ENCODE peak calls at places on chromosome 20, in ten cellular contexts. M, T, X, Y, O, F, J, W, V and B are unnamed samples.
A peak's percentile ranks its signal among the peaks of the same experiment; 100 is the strongest.

GRCh38 chr20:1568166-1568490 is 10.6 kb upstream of the SIRPD start:
- DNase-seq in M (peak; percentile 0), T (no peak), X (no peak), Y (peak; percentile 0), O (no peak), F (no peak), J (no peak), W (no peak), V (no peak), B (no peak)

GRCh38 chr20:48051810-48052491 is 266.7 kb upstream of the SULF2 start:
- DNase-seq in M (no peak), T (no peak), X (no peak), Y (no peak), O (no peak), F (peak; percentile 69), J (no peak), W (no peak), V (no peak), B (no peak)

GRCh38 chr20:8481636-8482035 is 349.6 kb downstream of the PLCB1 start:
- DNase-seq in M (no peak), T (no peak), X (no peak), Y (no peak), O (no peak), F (no peak), J (no peak), W (no peak), V (no peak), B (no peak)

GRCh38 chr20:36155991-36156390 is 1.5 kb downstream of the EPB41L1 start:
- DNase-seq in M (no peak), T (no peak), X (no peak), Y (no peak), O (no peak), F (no peak), J (no peak), W (no peak), V (no peak), B (no peak)

GRCh38 chr20:4134355-4134834 is 119.0 kb upstream of the RNF24 start:
- DNase-seq in M (no peak), T (no peak), X (peak; percentile 21), Y (no peak), O (no peak), F (no peak), J (no peak), W (no peak), V (no peak), B (no peak)

GRCh38 chr20:37362821-37363220 is 16.9 kb downstream of the SRC start:
- DNase-seq in M (no peak), T (no peak), X (no peak), Y (no peak), O (no peak), F (no peak), J (peak; percentile 54), W (peak; percentile 13), V (no peak), B (no peak)

GRCh38 chr20:46275091-46275490 is 33.2 kb downstream of the CDH22 start:
- DNase-seq in M (no peak), T (no peak), X (no peak), Y (no peak), O (no peak), F (no peak), J (no peak), W (no peak), V (no peak), B (no peak)

GRCh38 chr20:4788314-4788713 is 66.6 kb downstream of the PRND start:
- DNase-seq in M (no peak), T (no peak), X (no peak), Y (no peak), O (no peak), F (no peak), J (no peak), W (no peak), V (no peak), B (no peak)

GRCh38 chr20:32438331-32438858 is 80.3 kb downstream of the ASXL1 start:
- DNase-seq in M (no peak), T (no peak), X (no peak), Y (no peak), O (no peak), F (no peak), J (no peak), W (no peak), V (no peak), B (no peak)

GRCh38 chr20:22905667-22906066 is 129.4 kb upstream of the SSTR4 start:
- DNase-seq in M (no peak), T (no peak), X (no peak), Y (no peak), O (no peak), F (no peak), J (peak; percentile 60), W (no peak), V (no peak), B (no peak)

GRCh38 chr20:46752639-46753235 is 43.3 kb downstream of the SLC2A10 start:
- DNase-seq in M (peak; percentile 63), T (peak; percentile 48), X (peak; percentile 64), Y (peak; percentile 48), O (peak; percentile 80), F (peak; percentile 60), J (peak; percentile 73), W (peak; percentile 41), V (no peak), B (no peak)

GRCh38 chr20:33811763-33812672 is 870 bp downstream of the CHMP4B start:
- DNase-seq in M (peak; percentile 66), T (peak; percentile 67), X (peak; percentile 66), Y (peak; percentile 44), O (peak; percentile 60), F (peak; percentile 48), J (peak; percentile 88), W (peak; percentile 87), V (no peak), B (peak; percentile 85)

DNA sequence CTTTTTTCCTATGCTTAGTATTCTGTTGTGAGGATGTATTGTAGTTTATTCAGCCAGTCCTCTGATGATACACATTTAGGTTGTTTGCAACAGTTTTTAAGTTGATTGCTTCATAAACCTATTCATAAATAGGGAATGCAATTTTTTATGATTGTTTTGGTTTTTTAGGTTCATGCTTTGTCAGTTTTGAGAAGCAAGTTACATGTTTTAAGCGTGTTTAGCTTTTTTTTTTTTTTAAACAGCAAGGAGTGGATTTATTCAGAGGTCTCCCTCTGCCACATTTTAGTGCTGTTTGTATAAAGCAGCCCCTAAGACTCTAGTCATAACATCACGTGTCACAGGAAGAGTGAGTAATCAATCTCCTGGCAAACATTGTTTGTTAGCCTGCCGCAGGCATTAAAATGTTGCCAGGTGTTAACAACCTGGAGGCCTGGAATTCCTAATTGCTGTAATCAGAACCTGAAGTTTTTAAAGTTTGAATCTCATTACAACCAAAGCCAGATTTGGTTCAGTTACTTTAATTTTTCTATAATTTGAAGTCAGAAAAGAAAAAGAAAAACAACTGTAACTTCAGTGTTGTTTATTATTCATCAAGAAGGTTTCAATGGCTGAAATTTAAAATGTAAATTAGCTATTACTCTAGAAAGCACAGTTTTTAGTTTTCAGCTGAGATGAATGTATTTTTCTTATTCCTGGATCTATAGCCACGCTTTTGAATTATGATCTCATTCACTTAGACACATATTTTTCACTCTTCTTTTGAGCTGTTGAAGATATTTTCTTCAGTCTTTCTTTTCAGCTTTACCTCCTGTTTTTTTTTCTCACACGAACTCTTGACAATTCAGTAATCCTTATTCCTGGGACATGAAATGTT is 59.2 kb downstream of the KCNS1 start:
- DNase-seq in M (no peak), T (peak; percentile 14), X (no peak), Y (no peak), O (no peak), F (no peak), J (no peak), W (no peak), V (no peak), B (no peak)
- TF ChIP-seq POLR2AphosphoS5 in M (no peak), T (no peak), X (no peak), Y (no peak), O (no peak), F (no peak), J (no peak), W (no peak), V (no peak), B (no peak)

GRCh38 chr20:2603816-2604505 is 48.5 kb upstream of the NOP56 start:
- DNase-seq in M (no peak), T (no peak), X (no peak), Y (no peak), O (no peak), F (peak; percentile 23), J (no peak), W (no peak), V (no peak), B (no peak)
- TF ChIP-seq EP300 in M (no peak), T (no peak), X (no peak), Y (no peak), O (no peak), F (no peak), J (no peak), W (no peak), V (no peak), B (no peak)

GRCh38 chr20:40156600-40157307 is 532.3 kb downstream of the MAFB start:
- DNase-seq in M (no peak), T (no peak), X (no peak), Y (no peak), O (no peak), F (no peak), J (no peak), W (no peak), V (peak; percentile 58), B (no peak)

GRCh38 chr20:40154514-40154913 is 534.5 kb downstream of the MAFB start:
- DNase-seq in M (no peak), T (no peak), X (no peak), Y (no peak), O (no peak), F (no peak), J (no peak), W (no peak), V (no peak), B (no peak)

GRCh38 chr20:40160151-40160550 is 528.9 kb downstream of the MAFB start:
- DNase-seq in M (peak; percentile 60), T (peak; percentile 27), X (peak; percentile 27), Y (peak; percentile 20), O (peak; percentile 67), F (peak; percentile 38), J (peak; percentile 67), W (peak; percentile 59), V (peak; percentile 7), B (peak; percentile 77)
- TF ChIP-seq POLR2AphosphoS5 in M (no peak), T (no peak), X (no peak), Y (no peak), O (no peak), F (no peak), J (no peak), W (no peak), V (no peak), B (no peak)

DNA sequence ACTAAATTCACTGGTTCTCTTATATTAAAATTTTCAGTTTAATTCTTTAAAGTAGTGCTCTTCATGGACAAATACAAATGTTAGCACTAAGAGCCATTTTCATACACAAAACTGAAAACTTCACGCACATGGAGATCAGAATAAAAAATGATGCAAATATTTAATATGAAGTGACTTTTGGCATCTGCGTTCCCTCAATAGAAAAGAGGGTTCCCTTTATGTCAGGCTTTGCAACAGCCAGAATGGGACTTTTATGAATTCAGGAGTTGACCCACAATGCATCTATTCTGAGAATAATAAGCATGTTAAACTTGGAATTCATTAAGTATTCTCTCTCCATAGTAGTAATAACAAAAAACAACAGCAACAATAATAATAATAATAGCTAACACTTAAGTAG is 125.8 kb downstream of the INSM1 start:
- DNase-seq in M (no peak), T (no peak), X (no peak), Y (no peak), O (no peak), F (no peak), J (no peak), W (no peak), V (no peak), B (no peak)
- TF ChIP-seq EP300 in M (no peak), T (no peak), X (no peak), Y (no peak), O (no peak), F (no peak), J (no peak), W (no peak), V (no peak), B (no peak)

GRCh38 chr20:51156041-51156795 is 133.3 kb upstream of the KCNG1 start:
- DNase-seq in M (no peak), T (no peak), X (no peak), Y (no peak), O (peak; percentile 37), F (peak; percentile 77), J (peak; percentile 86), W (no peak), V (no peak), B (no peak)
- TF ChIP-seq POLR2AphosphoS5 in M (no peak), T (peak; percentile 33), X (no peak), Y (no peak), O (no peak), F (peak; percentile 67), J (peak; percentile 72), W (no peak), V (no peak), B (no peak)